ENCODE peak calls at places on chromosomes 1 and 21, in five cellular contexts. W, I, Y, O and D are unnamed samples. For H3K27me3, the result is how much of the 10 kb centered on the place peaks cover.

GRCh38 chr1:65149753-65150463 is 1.9 kb downstream of the AK4 start:
- DNase-seq in Y (no peak), W (no peak), O (no peak), I (no peak), D (no peak)

GRCh38 chr1:205421728-205422127 is at the start of gene LEMD1:
- DNase-seq in O (no peak), I (no peak), W (no peak), Y (no peak), D (no peak)

GRCh38 chr1:199447906-199448305 is 579.6 kb upstream of the NR5A2 start:
- DNase-seq in Y (no peak), O (no peak), I (no peak), W (no peak), D (no peak)

GRCh38 chr1:51070640-51071039 is 31.4 kb upstream of the C1orf185 start:
- DNase-seq in W (no peak), O (no peak), Y (no peak), I (no peak), D (no peak)

GRCh38 chr1:22262583-22262982 is 119.7 kb upstream of the WNT4 start:
- DNase-seq in Y (no peak), I (no peak), W (no peak), O (no peak), D (peak)

GRCh38 chr1:212650228-212650627 is 41.7 kb downstream of the ATF3 start:
- DNase-seq in W (no peak), O (no peak), I (no peak), Y (no peak), D (no peak)

GRCh38 chr21:42360317-42360716 is 6.0 kb downstream of the TFF1 start:
- DNase-seq in O (no peak), I (peak), W (no peak), Y (no peak), D (no peak)

GRCh38 chr1:155648207-155649147 is 38.5 kb downstream of the MSTO1 start:
- DNase-seq in I (peak), Y (peak), W (no peak), O (no peak), D (peak)

GRCh38 chr1:173997796-173998195 is 24.4 kb downstream of the RC3H1 start:
- DNase-seq in Y (no peak), O (no peak), W (no peak), I (no peak), D (no peak)

GRCh38 chr1:1678581-1679380 is 13.8 kb downstream of the SLC35E2B start:
- DNase-seq in Y (no peak), W (peak), O (no peak), I (peak), D (peak)

GRCh38 chr1:177848577-177848976 is 121.3 kb downstream of the SEC16B start:
- DNase-seq in I (no peak), Y (no peak), W (no peak), O (no peak), D (no peak)

GRCh38 chr1:110336300-110337039 is 2.7 kb upstream of the RBM15 start:
- DNase-seq in W (no peak), Y (no peak), I (peak), O (no peak), D (peak)

GRCh38 chr1:168621356-168621755 is 45.0 kb downstream of the XCL1 start:
- DNase-seq in W (no peak), Y (no peak), I (no peak), O (no peak), D (no peak)

GRCh38 chr1:84772428-84772943 is 82.2 kb upstream of the SSX2IP start:
- DNase-seq in O (peak), W (peak), I (peak), Y (peak), D (peak)

GRCh38 chr1:181469829-181470228 is 13.5 kb upstream of the CACNA1E start:
- DNase-seq in Y (no peak), O (no peak), I (peak), W (no peak), D (peak)

GRCh38 chr1:62621907-62622306 is 24.6 kb downstream of the ANGPTL3 start:
- DNase-seq in I (peak), W (no peak), O (no peak), Y (peak), D (peak)

GRCh38 chr1:156963621-156964020 is 43.2 kb downstream of the LRRC71 start:
- DNase-seq in Y (peak), W (peak), O (no peak), I (peak), D (peak)

GRCh38 chr1:13965770-13966398 is 265.9 kb downstream of the PRDM2 start:
- DNase-seq in O (peak), Y (peak), I (peak), W (no peak), D (peak)

GRCh38 chr1:32068891-32069590 is 3.7 kb upstream of the TMEM39B start:
- DNase-seq in W (no peak), O (no peak), I (no peak), Y (no peak), D (no peak)

GRCh38 chr1:44828841-44829440 is 14.1 kb downstream of the PTCH2 start:
- DNase-seq in I (no peak), W (no peak), Y (no peak), O (no peak), D (no peak)

GRCh38 chr1:2095394-2095793 is 45.2 kb downstream of the PRKCZ start:
- DNase-seq in Y (no peak), O (no peak), W (no peak), I (no peak), D (no peak)

GRCh38 chr1:3263790-3264189 is 190.7 kb upstream of the ARHGEF16 start:
- DNase-seq in I (no peak), Y (no peak), W (no peak), O (no peak), D (peak)

GRCh38 chr1:58983159-58983558 is 199.3 kb upstream of the JUN start:
- DNase-seq in W (no peak), O (no peak), Y (no peak), I (no peak), D (no peak)

GRCh38 chr1:192474080-192474683 is 101.4 kb upstream of the RGS1 start:
- DNase-seq in W (no peak), Y (peak), I (peak), O (no peak), D (peak)

GRCh38 chr1:153827168-153827964 is 52.2 kb downstream of the SLC27A3 start:
- DNase-seq in W (no peak), I (no peak), O (no peak), Y (no peak), D (no peak)

GRCh38 chr1:163046071-163046470 is 23.1 kb upstream of the RGS4 start:
- DNase-seq in W (no peak), O (no peak), Y (no peak), I (no peak), D (no peak)

GRCh38 chr1:222653178-222653827 is 35.4 kb downstream of the MIA3 start:
- DNase-seq in W (no peak), Y (no peak), O (no peak), I (no peak), D (no peak)

GRCh38 chr1:216310776-216311175 is 112.5 kb downstream of the USH2A start:
- DNase-seq in O (peak), W (no peak), Y (no peak), I (no peak), D (peak)

GRCh38 chr1:101165944-101166343 is 70.9 kb upstream of the S1PR1 start:
- DNase-seq in Y (no peak), I (no peak), O (no peak), W (no peak), D (no peak)

GRCh38 chr1:176241385-176242015 is 34.4 kb upstream of the COP1 start:
- DNase-seq in W (no peak), O (no peak), Y (no peak), I (peak), D (no peak)

GRCh38 chr1:64309468-64309867 is 106.0 kb downstream of the UBE2U start:
- DNase-seq in W (no peak), Y (no peak), O (no peak), I (no peak), D (no peak)

GRCh38 chr1:204623894-204624361 is 61.6 kb downstream of the LRRN2 start:
- DNase-seq in W (no peak), Y (no peak), I (peak), O (no peak), D (no peak)

GRCh38 chr21:29295066-29295650 is 3.6 kb upstream of the BACH1 start:
- DNase-seq in O (no peak), W (no peak), I (no peak), Y (no peak), D (no peak)

GRCh38 chr21:43767498-43767979 is 8.6 kb downstream of the CSTB start:
- DNase-seq in O (no peak), I (no peak), Y (no peak), W (no peak), D (no peak)

GRCh38 chr1:21022279-21023040 is 154.2 kb downstream of the EIF4G3 start:
- DNase-seq in O (peak), I (peak), W (no peak), Y (peak), D (peak)

GRCh38 chr1:206922524-206922923 is 783 bp upstream of the FCMR start:
- DNase-seq in W (no peak), Y (no peak), O (no peak), I (no peak), D (no peak)

DNA sequence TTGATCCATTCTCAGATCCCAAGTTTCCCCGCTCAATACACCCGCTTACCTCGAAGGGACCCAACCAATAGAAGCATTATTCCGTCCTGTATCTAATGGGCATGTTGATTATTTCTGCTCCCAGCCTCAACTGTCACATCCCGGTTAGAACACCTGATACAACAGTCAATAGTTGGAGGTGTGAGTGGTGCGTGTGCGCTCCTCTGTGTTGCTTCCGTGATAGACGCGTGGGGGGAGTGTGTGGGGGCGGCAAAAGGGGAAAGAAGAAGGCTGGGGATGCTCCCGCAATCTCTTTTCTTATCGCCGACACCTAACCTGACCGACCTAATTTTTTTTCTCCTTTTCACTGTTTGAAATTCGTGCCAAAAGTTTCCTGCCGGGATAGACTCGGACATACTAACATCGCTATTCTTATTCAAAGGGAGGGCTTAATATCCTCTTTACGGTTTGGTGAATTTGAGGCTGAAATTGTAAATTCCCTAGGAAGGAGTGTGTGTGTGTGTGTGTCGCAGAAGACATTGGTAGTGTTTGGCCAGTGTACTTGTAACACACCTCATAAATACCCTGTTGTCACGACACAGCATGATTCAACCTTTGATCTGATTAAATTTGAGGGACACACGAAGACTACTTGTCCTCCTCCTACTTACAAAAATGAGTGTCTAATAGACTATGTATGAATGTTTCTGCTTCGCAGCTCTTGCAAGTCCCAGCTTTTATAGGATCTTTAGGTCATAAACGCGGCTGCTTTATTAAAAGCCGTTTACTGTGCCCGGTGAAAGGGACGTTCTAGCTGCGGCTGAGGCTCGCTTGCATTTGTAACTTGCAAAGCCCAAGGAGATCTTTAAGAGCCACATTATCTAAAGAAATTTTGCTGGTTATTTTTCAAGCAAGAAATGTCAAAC is 1.5 kb upstream of the PROX1 start:
- DNase-seq in I (no peak), Y (no peak), W (no peak), O (no peak), D (no peak)
- H3K4me3 ChIP-seq in I (no peak), Y (peak), W (no peak), O (no peak), D (no peak)

GRCh38 chr21:32088471-32088870 is 190.4 kb downstream of the MIS18A start:
- DNase-seq in Y (no peak), I (no peak), W (no peak), O (no peak), D (no peak)

GRCh38 chr21:32087452-32087851 is 191.4 kb downstream of the MIS18A start:
- DNase-seq in W (no peak), Y (no peak), I (no peak), O (no peak), D (peak)

GRCh38 chr21:32083175-32083574 is 195.7 kb downstream of the MIS18A start:
- DNase-seq in Y (no peak), I (no peak), O (no peak), W (no peak), D (no peak)
- H3K27me3 ChIP-seq in Y (under half), I (under half), O (under half), W (under half), D (under half)

GRCh38 chr1:12478612-12478985 is 139.4 kb downstream of the DHRS3 start:
- DNase-seq in Y (no peak), O (no peak), I (no peak), W (peak), D (no peak)
- H3K4me3 ChIP-seq in Y (no peak), O (no peak), I (no peak), W (peak), D (no peak)

GRCh38 chr1:57889686-57890360 is 466.0 kb upstream of the DAB1 start:
- DNase-seq in W (no peak), I (no peak), O (no peak), Y (no peak), D (no peak)

GRCh38 chr1:57898531-57898930 is 474.7 kb upstream of the DAB1 start:
- DNase-seq in W (no peak), I (no peak), Y (no peak), O (no peak), D (no peak)

GRCh38 chr1:57897581-57897980 is 473.7 kb upstream of the DAB1 start:
- DNase-seq in O (no peak), W (no peak), I (no peak), Y (no peak), D (no peak)

GRCh38 chr1:57894315-57894714 is 470.5 kb upstream of the DAB1 start:
- DNase-seq in W (no peak), O (no peak), I (no peak), Y (no peak), D (no peak)
- H3K27me3 ChIP-seq in W (under half), O (under half), I (under half), Y (under half), D (under half)